ENCODE peak calls at places on chromosome 18, in nine cellular contexts. One of them, this sample, is unnamed.

GRCh38 chr18:23888880-23889279 is 125.7 kb upstream of the TTC39C start:
- DNase-seq in neural progenitor cell: no peak
- DNase-seq in OCI-M1: no peak
- DNase-seq in SK-N-DZ: peak
- DNase-seq in pancreas: no peak
- DNase-seq in cardiac fibroblast: no peak
- DNase-seq in activated naive CD4-positive, alpha-beta T cell: no peak
- DNase-seq in T-cell: no peak
- DNase-seq in activated T-helper 1 cell treated with Interleukin-2 at 50 U/mL for 16 hours: no peak
- DNase-seq in this sample: no peak

GRCh38 chr18:54247488-54248175 is 21.7 kb upstream of the POLI start:
- DNase-seq in activated naive CD4-positive, alpha-beta T cell: no peak
- DNase-seq in T-cell: no peak
- DNase-seq in SK-N-DZ: peak
- DNase-seq in pancreas: no peak
- DNase-seq in OCI-M1: no peak
- DNase-seq in cardiac fibroblast: no peak
- DNase-seq in neural progenitor cell: peak
- DNase-seq in activated T-helper 1 cell treated with Interleukin-2 at 50 U/mL for 16 hours: no peak
- DNase-seq in this sample: no peak

GRCh38 chr18:24456549-24456948 is 3.9 kb upstream of the HRH4 start:
- DNase-seq in T-cell: no peak
- DNase-seq in OCI-M1: no peak
- DNase-seq in activated naive CD4-positive, alpha-beta T cell: no peak
- DNase-seq in pancreas: no peak
- DNase-seq in SK-N-DZ: no peak
- DNase-seq in neural progenitor cell: no peak
- DNase-seq in activated T-helper 1 cell treated with Interleukin-2 at 50 U/mL for 16 hours: no peak
- DNase-seq in cardiac fibroblast: no peak
- DNase-seq in this sample: no peak

GRCh38 chr18:47050468-47050867 is 15.0 kb upstream of the ELOA2 start:
- DNase-seq in SK-N-DZ: peak
- DNase-seq in neural progenitor cell: peak
- DNase-seq in activated T-helper 1 cell treated with Interleukin-2 at 50 U/mL for 16 hours: no peak
- DNase-seq in T-cell: no peak
- DNase-seq in cardiac fibroblast: peak
- DNase-seq in pancreas: no peak
- DNase-seq in activated naive CD4-positive, alpha-beta T cell: no peak
- DNase-seq in OCI-M1: peak
- DNase-seq in this sample: no peak

GRCh38 chr18:55753643-55754255 is 165.8 kb upstream of the TCF4 start:
- DNase-seq in neural progenitor cell: no peak
- DNase-seq in cardiac fibroblast: peak
- DNase-seq in SK-N-DZ: no peak
- DNase-seq in activated T-helper 1 cell treated with Interleukin-2 at 50 U/mL for 16 hours: no peak
- DNase-seq in pancreas: no peak
- DNase-seq in activated naive CD4-positive, alpha-beta T cell: no peak
- DNase-seq in T-cell: no peak
- DNase-seq in OCI-M1: no peak
- DNase-seq in this sample: no peak

GRCh38 chr18:8741524-8741923 is 36.2 kb downstream of the MTCL1 start:
- DNase-seq in T-cell: no peak
- DNase-seq in activated naive CD4-positive, alpha-beta T cell: no peak
- DNase-seq in cardiac fibroblast: no peak
- DNase-seq in OCI-M1: no peak
- DNase-seq in SK-N-DZ: no peak
- DNase-seq in neural progenitor cell: no peak
- DNase-seq in activated T-helper 1 cell treated with Interleukin-2 at 50 U/mL for 16 hours: no peak
- DNase-seq in pancreas: no peak
- DNase-seq in this sample: no peak

GRCh38 chr18:45325791-45326190 is 289.5 kb upstream of the SLC14A2 start:
- DNase-seq in SK-N-DZ: no peak
- DNase-seq in activated T-helper 1 cell treated with Interleukin-2 at 50 U/mL for 16 hours: no peak
- DNase-seq in activated naive CD4-positive, alpha-beta T cell: no peak
- DNase-seq in T-cell: no peak
- DNase-seq in pancreas: no peak
- DNase-seq in neural progenitor cell: peak
- DNase-seq in OCI-M1: no peak
- DNase-seq in cardiac fibroblast: no peak
- DNase-seq in this sample: no peak

GRCh38 chr18:47832348-47832747 is 98.1 kb downstream of the SMAD2 start:
- DNase-seq in OCI-M1: no peak
- DNase-seq in activated T-helper 1 cell treated with Interleukin-2 at 50 U/mL for 16 hours: no peak
- DNase-seq in activated naive CD4-positive, alpha-beta T cell: no peak
- DNase-seq in cardiac fibroblast: peak
- DNase-seq in neural progenitor cell: no peak
- DNase-seq in T-cell: no peak
- DNase-seq in SK-N-DZ: no peak
- DNase-seq in pancreas: no peak
- DNase-seq in this sample: no peak

GRCh38 chr18:31269508-31270074 is 48.4 kb upstream of the DSG1 start:
- DNase-seq in activated naive CD4-positive, alpha-beta T cell: no peak
- DNase-seq in pancreas: no peak
- DNase-seq in OCI-M1: no peak
- DNase-seq in neural progenitor cell: no peak
- DNase-seq in T-cell: no peak
- DNase-seq in SK-N-DZ: no peak
- DNase-seq in cardiac fibroblast: no peak
- DNase-seq in activated T-helper 1 cell treated with Interleukin-2 at 50 U/mL for 16 hours: no peak
- DNase-seq in this sample: no peak

GRCh38 chr18:2686349-2686968 is 30.9 kb downstream of the SMCHD1 start:
- DNase-seq in neural progenitor cell: no peak
- DNase-seq in activated T-helper 1 cell treated with Interleukin-2 at 50 U/mL for 16 hours: no peak
- DNase-seq in activated naive CD4-positive, alpha-beta T cell: no peak
- DNase-seq in OCI-M1: no peak
- DNase-seq in cardiac fibroblast: no peak
- DNase-seq in pancreas: no peak
- DNase-seq in T-cell: no peak
- DNase-seq in SK-N-DZ: no peak
- DNase-seq in this sample: no peak

GRCh38 chr18:26322892-26323653 is 96.8 kb downstream of the TAF4B start:
- DNase-seq in activated naive CD4-positive, alpha-beta T cell: no peak
- DNase-seq in activated T-helper 1 cell treated with Interleukin-2 at 50 U/mL for 16 hours: no peak
- DNase-seq in cardiac fibroblast: peak
- DNase-seq in T-cell: no peak
- DNase-seq in neural progenitor cell: no peak
- DNase-seq in OCI-M1: no peak
- DNase-seq in pancreas: no peak
- DNase-seq in SK-N-DZ: no peak
- DNase-seq in this sample: no peak

GRCh38 chr18:58687871-58688308 is 16.6 kb downstream of the MALT1 start:
- DNase-seq in activated naive CD4-positive, alpha-beta T cell: peak
- DNase-seq in OCI-M1: no peak
- DNase-seq in SK-N-DZ: no peak
- DNase-seq in pancreas: no peak
- DNase-seq in T-cell: peak
- DNase-seq in neural progenitor cell: no peak
- DNase-seq in activated T-helper 1 cell treated with Interleukin-2 at 50 U/mL for 16 hours: peak
- DNase-seq in cardiac fibroblast: no peak
- DNase-seq in this sample: no peak

GRCh38 chr18:25817571-25818237 is 272.7 kb downstream of the SS18 start:
- DNase-seq in activated naive CD4-positive, alpha-beta T cell: no peak
- DNase-seq in neural progenitor cell: no peak
- DNase-seq in activated T-helper 1 cell treated with Interleukin-2 at 50 U/mL for 16 hours: no peak
- DNase-seq in SK-N-DZ: no peak
- DNase-seq in cardiac fibroblast: no peak
- DNase-seq in OCI-M1: no peak
- DNase-seq in pancreas: no peak
- DNase-seq in T-cell: no peak
- DNase-seq in this sample: no peak

GRCh38 chr18:33923980-33924379 is 300.7 kb downstream of the NOL4 start:
- DNase-seq in OCI-M1: peak
- DNase-seq in pancreas: no peak
- DNase-seq in cardiac fibroblast: no peak
- DNase-seq in SK-N-DZ: peak
- DNase-seq in T-cell: no peak
- DNase-seq in neural progenitor cell: no peak
- DNase-seq in activated naive CD4-positive, alpha-beta T cell: no peak
- DNase-seq in activated T-helper 1 cell treated with Interleukin-2 at 50 U/mL for 16 hours: no peak
- DNase-seq in this sample: no peak